ENCODE peak calls at places on chromosomes 12 and 14, in four cellular contexts. E, D, G and U are unnamed samples. For H3K9me3, the result is how much of the 10 kb centered on the place peaks cover.

GRCh38 chr14:32601908-32602307 is 272.8 kb downstream of the AKAP6 start:
- DNase-seq in E (no peak), D (no peak), G (no peak), U (no peak)

GRCh38 chr12:113075137-113075683 is 18.7 kb downstream of the DTX1 start:
- DNase-seq in E (no peak), D (peak), G (no peak), U (no peak)

GRCh38 chr12:119500209-119500608 is 93.4 kb upstream of the TMEM233 start:
- DNase-seq in E (no peak), D (no peak), G (no peak), U (no peak)

GRCh38 chr12:18696971-18697602 is 40.7 kb downstream of the PLCZ1 start:
- DNase-seq in E (no peak), D (no peak), G (no peak), U (no peak)

GRCh38 chr12:2574536-2574935 is 220.2 kb upstream of the FKBP4 start:
- DNase-seq in E (no peak), D (no peak), G (no peak), U (no peak)

GRCh38 chr14:32167907-32168306 is 33.9 kb upstream of the RNU6-7 start:
- DNase-seq in E (no peak), D (no peak), G (no peak), U (no peak)

GRCh38 chr12:64767495-64767894 is 8.3 kb upstream of the GNS start:
- DNase-seq in E (no peak), D (no peak), G (no peak), U (no peak)

GRCh38 chr12:56694161-56694560 is 6.1 kb upstream of the PTGES3 start:
- DNase-seq in E (no peak), D (no peak), G (no peak), U (no peak)

GRCh38 chr12:75960086-75960910 is 71.3 kb downstream of the PHLDA1 start:
- DNase-seq in E (peak), D (peak), G (no peak), U (no peak)

GRCh38 chr14:32382704-32383103 is 53.6 kb downstream of the AKAP6 start:
- DNase-seq in E (peak), D (no peak), G (no peak), U (no peak)

GRCh38 chr14:81157431-81157830 is 63.3 kb downstream of the GTF2A1 start:
- DNase-seq in E (no peak), D (no peak), G (no peak), U (no peak)

GRCh38 chr14:74906923-74907620 is 16.0 kb downstream of the RPS6KL1 start:
- DNase-seq in E (peak), D (peak), G (no peak), U (no peak)

GRCh38 chr14:90726656-90727055 is 89.6 kb downstream of the TTC7B start:
- DNase-seq in E (peak), D (peak), G (peak), U (no peak)

GRCh38 chr12:24175949-24176348 is 226.5 kb upstream of the SOX5 start:
- DNase-seq in E (no peak), D (no peak), G (no peak), U (no peak)

GRCh38 chr12:24177889-24178288 is 228.4 kb upstream of the SOX5 start:
- DNase-seq in E (no peak), D (no peak), G (no peak), U (no peak)

GRCh38 chr12:24175281-24175680 is 225.8 kb upstream of the SOX5 start:
- DNase-seq in E (no peak), D (peak), G (no peak), U (no peak)

GRCh38 chr12:24172031-24172772 is 222.7 kb upstream of the SOX5 start:
- DNase-seq in E (peak), D (no peak), G (no peak), U (no peak)

GRCh38 chr12:24172773-24173447 is 223.4 kb upstream of the SOX5 start:
- DNase-seq in E (no peak), D (no peak), G (no peak), U (no peak)
- H3K9me3 ChIP-seq in E (under half), D (under half), G (under half), U (under half)

GRCh38 chr12:50276912-50277671 is 6.2 kb downstream of the LIMA1 start:
- DNase-seq in E (no peak), D (no peak), G (no peak), U (no peak)

GRCh38 chr12:50276068-50276467 is 7.3 kb downstream of the LIMA1 start:
- DNase-seq in E (no peak), D (no peak), G (no peak), U (no peak)

GRCh38 chr12:50275545-50275944 is 7.8 kb downstream of the LIMA1 start:
- DNase-seq in E (no peak), D (peak), G (peak), U (no peak)

GRCh38 chr12:50268482-50268881 is 14.8 kb downstream of the LIMA1 start:
- DNase-seq in E (no peak), D (no peak), G (no peak), U (no peak)

GRCh38 chr12:50271724-50272247 is 11.5 kb downstream of the LIMA1 start:
- DNase-seq in E (no peak), D (no peak), G (no peak), U (no peak)
- H3K27ac ChIP-seq in E (no peak), D (peak), G (no peak), U (no peak)

DNA sequence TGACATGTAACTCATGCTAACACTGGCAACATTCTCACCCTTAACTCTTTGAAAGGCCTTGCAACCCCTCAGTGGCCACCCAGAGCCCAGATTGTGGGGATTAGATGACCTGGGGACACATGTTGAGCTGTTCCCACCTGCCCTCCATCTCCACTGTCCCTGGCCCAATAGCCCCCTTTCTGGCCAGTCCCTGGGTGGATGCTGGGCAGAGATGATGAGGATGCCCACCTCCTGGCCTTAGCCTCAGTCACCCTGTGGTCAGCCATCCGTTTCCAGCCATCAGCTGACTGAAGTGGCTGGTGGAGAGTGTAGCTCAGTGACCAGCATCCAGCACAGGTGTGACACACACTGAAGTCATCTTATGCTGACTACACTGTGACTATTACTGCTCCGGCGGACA is 4.7 kb downstream of the ANHX start:
- DNase-seq in E (peak), D (no peak), G (no peak), U (no peak)
- H3K9me3 ChIP-seq in E (half or more), D (under half), G (under half), U (under half)

DNA sequence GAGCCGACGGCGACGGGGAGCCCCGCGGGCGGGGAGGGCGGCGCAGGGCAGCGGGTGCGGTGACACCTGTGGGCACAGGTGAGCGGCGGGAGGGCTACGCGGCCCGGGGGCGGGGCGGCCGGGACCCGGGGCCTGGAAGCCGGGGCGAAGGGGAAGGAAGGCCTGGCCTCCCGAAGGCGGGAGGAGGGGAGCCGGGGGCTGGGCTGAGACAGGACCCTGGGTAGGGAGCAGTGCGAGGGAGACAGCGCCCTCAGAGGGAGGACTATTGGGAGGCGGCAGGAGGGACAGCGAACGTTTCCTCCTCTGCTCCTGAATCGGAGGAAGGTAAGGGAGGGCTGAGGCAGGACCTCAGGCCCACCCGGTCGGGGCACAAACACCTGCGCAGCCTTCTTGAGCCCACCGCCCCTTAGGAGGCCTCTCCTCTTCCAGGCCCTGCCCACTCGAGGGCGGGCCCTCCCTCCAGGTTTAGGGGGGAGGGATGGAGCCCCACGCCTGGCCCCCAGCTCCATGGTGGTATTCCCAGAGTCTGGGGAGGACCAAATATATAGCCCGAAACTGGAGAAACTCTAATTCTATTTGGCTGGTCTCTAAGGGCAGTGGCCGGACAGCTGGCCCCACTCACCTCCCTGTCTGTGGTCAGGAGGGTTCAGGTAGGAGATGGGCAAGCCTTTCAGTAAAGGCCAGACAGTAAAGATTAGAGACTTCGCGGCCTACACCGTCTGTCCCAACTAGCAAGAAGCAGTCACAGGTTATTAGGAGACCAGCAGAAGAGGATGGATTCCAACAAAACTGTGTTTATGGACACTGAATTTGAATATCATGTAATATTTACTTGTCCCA is 509 bp downstream of the PLEKHG6 start:
- DNase-seq in E (peak), D (no peak), G (no peak), U (no peak)
- H3K27ac ChIP-seq in E (no peak), D (peak), G (no peak), U (no peak)

GRCh38 chr14:106115401-106115800 is 589.0 kb downstream of the TMEM121 start:
- DNase-seq in E (no peak), D (no peak), G (no peak), U (no peak)
- H3K9me3 ChIP-seq in E (under half), D (under half), G (under half), U (under half)

GRCh38 chr12:74891276-74891675 is 318.4 kb downstream of the KCNC2 start:
- DNase-seq in E (no peak), D (no peak), G (no peak), U (no peak)

GRCh38 chr12:74889563-74890236 is 319.9 kb downstream of the KCNC2 start:
- DNase-seq in E (no peak), D (no peak), G (no peak), U (no peak)

GRCh38 chr12:74892057-74892633 is 317.5 kb downstream of the KCNC2 start:
- DNase-seq in E (no peak), D (no peak), G (no peak), U (no peak)

GRCh38 chr12:74889073-74889472 is 320.6 kb downstream of the KCNC2 start:
- DNase-seq in E (no peak), D (no peak), G (no peak), U (no peak)

DNA sequence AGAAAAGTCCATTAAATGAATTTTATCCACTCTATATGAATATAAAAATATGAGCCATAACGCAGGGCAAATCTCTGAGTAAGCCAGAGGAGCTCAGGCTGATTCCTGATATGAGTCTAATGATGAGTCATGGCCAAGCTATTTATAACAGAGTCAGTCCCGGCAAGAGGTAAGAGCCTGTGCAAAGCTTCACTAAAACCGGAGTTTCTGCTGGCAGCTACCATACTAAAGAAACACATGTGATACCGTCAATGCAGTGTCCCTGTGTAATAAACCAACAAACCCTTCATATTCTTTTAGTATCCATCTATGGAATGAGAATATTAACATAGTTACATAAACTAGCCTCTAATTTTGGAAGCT is 319.4 kb downstream of the KCNC2 start:
- DNase-seq in E (no peak), D (no peak), G (no peak), U (no peak)
- H3K27ac ChIP-seq in E (no peak), D (no peak), G (no peak), U (no peak)

DNA sequence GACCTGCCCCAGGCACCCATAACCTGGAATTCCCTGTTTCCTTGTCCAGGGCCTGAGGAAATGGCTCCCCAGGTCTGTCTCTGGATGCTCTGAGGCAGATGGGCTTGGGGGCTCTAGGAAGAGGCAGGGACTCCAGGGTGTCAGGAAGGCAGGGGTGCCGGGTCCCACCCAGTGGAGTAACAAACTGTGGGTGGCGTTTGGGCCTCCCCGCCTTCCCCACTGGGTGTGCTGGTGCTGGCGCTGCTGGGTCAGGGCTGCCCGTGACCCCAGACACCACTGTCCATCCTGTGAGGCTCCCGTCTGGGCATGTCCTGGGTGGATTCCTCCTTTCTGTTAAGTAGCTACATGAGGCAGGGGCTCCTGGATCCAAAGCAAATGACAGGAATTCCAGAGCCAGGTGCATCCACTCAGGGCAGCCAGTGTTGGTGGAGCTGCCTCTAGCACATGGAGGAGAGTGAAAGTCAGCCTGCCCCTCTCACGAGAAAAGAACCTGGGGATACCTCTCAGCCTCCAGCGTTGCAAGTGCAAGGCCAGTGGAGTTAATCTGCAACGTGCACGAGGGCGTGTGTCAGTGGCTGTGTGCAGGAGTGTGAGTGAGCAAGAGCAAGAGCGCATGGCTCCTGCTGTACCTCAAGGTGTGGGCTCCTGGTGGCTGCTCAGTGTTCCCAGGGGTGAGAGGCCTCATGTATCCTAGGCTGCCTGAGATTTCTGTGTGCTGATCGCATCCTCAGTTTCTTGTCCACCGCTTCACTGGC is 403.1 kb downstream of the TMEM121 start:
- DNase-seq in E (no peak), D (no peak), G (no peak), U (no peak)
- H3K9me3 ChIP-seq in E (under half), D (under half), G (under half), U (under half)

GRCh38 chr14:68919129-68919927 is 59.8 kb downstream of the ACTN1 start:
- DNase-seq in E (no peak), D (no peak), G (no peak), U (no peak)
- H3K27ac ChIP-seq in E (no peak), D (peak), G (no peak), U (no peak)

DNA sequence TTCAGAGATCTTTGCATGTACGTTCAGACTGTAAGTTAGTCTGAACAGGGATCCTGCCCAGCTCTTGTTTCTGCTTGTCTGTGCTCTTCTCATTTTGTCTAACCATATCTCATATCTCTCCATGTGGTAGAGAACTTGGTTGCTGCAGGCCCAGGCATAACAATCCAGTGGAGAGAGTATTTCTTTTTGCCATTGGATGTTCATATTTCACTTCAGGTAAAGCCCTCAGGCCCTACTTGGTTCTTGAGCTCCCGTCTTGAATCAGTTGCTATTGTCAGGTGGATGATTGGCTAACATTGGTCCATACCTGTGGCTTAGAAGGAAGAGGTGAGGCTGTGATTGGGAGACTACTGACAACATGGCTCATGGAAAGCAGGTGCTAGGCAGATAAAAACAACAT is 357.7 kb upstream of the FLRT2 start:
- DNase-seq in E (no peak), D (no peak), G (no peak), U (no peak)
- H3K9me3 ChIP-seq in E (under half), D (under half), G (under half), U (under half)

DNA sequence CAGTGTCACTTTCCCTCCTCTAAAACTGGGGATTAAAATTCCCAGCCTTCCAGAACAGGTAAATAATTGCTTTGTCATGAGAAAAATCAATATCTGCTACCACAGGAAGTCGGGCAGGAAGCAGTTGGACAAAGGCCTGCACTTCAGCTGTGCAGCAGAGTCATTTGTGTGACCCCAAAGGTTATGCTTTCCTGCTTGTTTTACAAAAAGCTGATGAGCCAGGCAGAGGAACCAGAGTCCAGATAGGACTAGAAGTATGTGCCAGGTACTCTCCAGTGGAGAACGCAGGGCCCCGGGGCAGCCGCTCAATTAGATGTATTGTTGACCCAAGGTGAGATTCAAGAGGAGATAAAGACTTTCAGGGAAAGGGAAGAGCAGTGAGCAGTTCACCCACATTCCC is 117.1 kb upstream of the FRMD6 start:
- DNase-seq in E (no peak), D (no peak), G (no peak), U (no peak)
- H3K27ac ChIP-seq in E (no peak), D (no peak), G (no peak), U (no peak)